ENCODE peak calls at places on chromosome 7, in five cellular contexts. One of them, this sample, is unnamed.

GRCh38 chr7:106281127-106281526 is 3.7 kb downstream of the NAMPT start:
- DNase-seq in SK-N-SH: no peak
- DNase-seq in A549: no peak
- DNase-seq in HCT116: no peak
- DNase-seq in H1: no peak
- DNase-seq in this sample: no peak

GRCh38 chr7:83347836-83348482 is 185.3 kb upstream of the PCLO start:
- DNase-seq in SK-N-SH: peak; percentile 53
- DNase-seq in A549: peak; percentile 1
- DNase-seq in HCT116: no peak
- DNase-seq in H1: no peak
- DNase-seq in this sample: peak; percentile 65

GRCh38 chr7:127847641-127848040 is 183.6 kb downstream of the LRRC4 start:
- DNase-seq in SK-N-SH: no peak
- DNase-seq in A549: no peak
- DNase-seq in HCT116: no peak
- DNase-seq in H1: no peak
- DNase-seq in this sample: no peak

GRCh38 chr7:66452165-66452564 is 176.5 kb upstream of the KCTD7 start:
- DNase-seq in SK-N-SH: no peak
- DNase-seq in A549: no peak
- DNase-seq in HCT116: no peak
- DNase-seq in H1: no peak
- DNase-seq in this sample: peak; percentile 30

GRCh38 chr7:140616328-140616727 is 24.3 kb downstream of the DENND2A start:
- DNase-seq in SK-N-SH: no peak
- DNase-seq in A549: no peak
- DNase-seq in HCT116: no peak
- DNase-seq in H1: no peak
- DNase-seq in this sample: no peak

GRCh38 chr7:27918503-27918902 is 178.5 kb downstream of the TAX1BP1 start:
- DNase-seq in SK-N-SH: no peak
- DNase-seq in A549: no peak
- DNase-seq in HCT116: no peak
- DNase-seq in H1: no peak
- DNase-seq in this sample: no peak

GRCh38 chr7:44706788-44707557 is 41.7 kb upstream of the ZMIZ2 start:
- DNase-seq in SK-N-SH: no peak
- DNase-seq in A549: no peak
- DNase-seq in HCT116: no peak
- DNase-seq in H1: no peak
- DNase-seq in this sample: no peak

GRCh38 chr7:152006336-152006735 is 19.1 kb upstream of the GALNT11 start:
- DNase-seq in SK-N-SH: no peak
- DNase-seq in A549: no peak
- DNase-seq in HCT116: no peak
- DNase-seq in H1: no peak
- DNase-seq in this sample: no peak

GRCh38 chr7:41367967-41368882 is 334.7 kb downstream of the INHBA start:
- DNase-seq in SK-N-SH: no peak
- DNase-seq in A549: no peak
- DNase-seq in HCT116: no peak
- DNase-seq in H1: no peak
- DNase-seq in this sample: peak; percentile 30

GRCh38 chr7:130258494-130259078 is 8.1 kb upstream of the CPA2 start:
- DNase-seq in SK-N-SH: no peak
- DNase-seq in A549: no peak
- DNase-seq in HCT116: no peak
- DNase-seq in H1: no peak
- DNase-seq in this sample: no peak

GRCh38 chr7:151185762-151186639 is 1.0 kb downstream of the ASB10 start:
- DNase-seq in SK-N-SH: no peak
- DNase-seq in A549: no peak
- DNase-seq in HCT116: no peak
- DNase-seq in H1: no peak
- DNase-seq in this sample: no peak

GRCh38 chr7:44103941-44104879 is at the start of gene AEBP1:
- DNase-seq in SK-N-SH: peak; percentile 96
- DNase-seq in A549: no peak
- DNase-seq in HCT116: no peak
- DNase-seq in H1: no peak
- DNase-seq in this sample: no peak

GRCh38 chr7:70434376-70434775 is 697.6 kb upstream of the GALNT17 start:
- DNase-seq in SK-N-SH: no peak
- DNase-seq in A549: no peak
- DNase-seq in HCT116: no peak
- DNase-seq in H1: no peak
- DNase-seq in this sample: no peak

GRCh38 chr7:44264221-44264956 is 61.0 kb downstream of the CAMK2B start:
- DNase-seq in SK-N-SH: peak; percentile 89
- DNase-seq in A549: no peak
- DNase-seq in HCT116: no peak
- DNase-seq in H1: no peak
- DNase-seq in this sample: no peak

GRCh38 chr7:66204822-66205735 is at the start of gene TPST1:
- DNase-seq in SK-N-SH: peak; percentile 100
- DNase-seq in A549: peak; percentile 96
- DNase-seq in HCT116: peak; percentile 78
- DNase-seq in H1: peak; percentile 88
- DNase-seq in this sample: peak; percentile 84

GRCh38 chr7:55469271-55469681 is 103.0 kb downstream of the VOPP1 start:
- DNase-seq in SK-N-SH: peak; percentile 0
- DNase-seq in A549: no peak
- DNase-seq in HCT116: no peak
- DNase-seq in H1: no peak
- DNase-seq in this sample: no peak

DNA sequence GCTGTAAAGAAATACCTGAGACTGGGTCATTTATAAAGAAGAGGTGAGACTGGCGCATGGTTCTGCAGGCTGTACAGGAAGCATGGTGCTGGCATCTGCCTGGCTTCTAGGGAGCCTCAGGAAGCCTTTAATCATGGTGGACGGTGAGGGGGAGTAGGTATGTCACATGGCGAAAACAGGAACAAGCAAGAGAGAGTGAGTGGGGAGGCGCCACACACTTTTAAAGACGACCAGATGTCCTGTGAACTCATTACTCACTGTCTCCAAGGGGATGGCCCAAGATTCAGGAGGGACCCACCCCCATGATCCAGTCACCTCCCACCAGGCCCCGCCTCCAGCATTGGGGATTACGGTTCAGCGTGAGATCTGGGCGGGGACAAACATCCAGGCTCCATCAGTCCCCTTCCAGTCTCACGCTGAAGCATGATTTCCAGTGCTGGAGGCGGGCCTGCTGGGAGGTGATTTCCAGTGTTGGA is 3.2 kb downstream of the ZNF316 start:
- DNase-seq in SK-N-SH: no peak
- DNase-seq in A549: no peak
- DNase-seq in HCT116: no peak
- DNase-seq in H1: peak; percentile 51
- DNase-seq in this sample: peak; percentile 31
- TF ChIP-seq RAD21 in SK-N-SH: no peak
- TF ChIP-seq RAD21 in A549: no peak
- TF ChIP-seq RAD21 in HCT116: no peak
- TF ChIP-seq RAD21 in H1: no peak
- TF ChIP-seq RAD21 in this sample: no peak

GRCh38 chr7:13179775-13180448 is 492.5 kb downstream of the ARL4A start:
- DNase-seq in SK-N-SH: no peak
- DNase-seq in A549: no peak
- DNase-seq in HCT116: no peak
- DNase-seq in H1: no peak
- DNase-seq in this sample: no peak

GRCh38 chr7:13181221-13181620 is 493.8 kb downstream of the ARL4A start:
- DNase-seq in SK-N-SH: no peak
- DNase-seq in A549: no peak
- DNase-seq in HCT116: no peak
- DNase-seq in H1: no peak
- DNase-seq in this sample: peak; percentile 16

GRCh38 chr7:13179011-13179574 is 491.7 kb downstream of the ARL4A start:
- DNase-seq in SK-N-SH: peak; percentile 4
- DNase-seq in A549: no peak
- DNase-seq in HCT116: no peak
- DNase-seq in H1: no peak
- DNase-seq in this sample: peak; percentile 6
- TF ChIP-seq RAD21 in SK-N-SH: peak; percentile 36
- TF ChIP-seq RAD21 in A549: peak; percentile 51
- TF ChIP-seq RAD21 in HCT116: peak; percentile 67
- TF ChIP-seq RAD21 in H1: peak; percentile 49
- TF ChIP-seq RAD21 in this sample: no peak

GRCh38 chr7:148380581-148381419 is 209.8 kb upstream of the C7orf33 start:
- DNase-seq in SK-N-SH: no peak
- DNase-seq in A549: no peak
- DNase-seq in HCT116: no peak
- DNase-seq in H1: no peak
- DNase-seq in this sample: no peak
- TF ChIP-seq RAD21 in SK-N-SH: no peak
- TF ChIP-seq RAD21 in A549: no peak
- TF ChIP-seq RAD21 in HCT116: no peak
- TF ChIP-seq RAD21 in H1: no peak
- TF ChIP-seq RAD21 in this sample: no peak

DNA sequence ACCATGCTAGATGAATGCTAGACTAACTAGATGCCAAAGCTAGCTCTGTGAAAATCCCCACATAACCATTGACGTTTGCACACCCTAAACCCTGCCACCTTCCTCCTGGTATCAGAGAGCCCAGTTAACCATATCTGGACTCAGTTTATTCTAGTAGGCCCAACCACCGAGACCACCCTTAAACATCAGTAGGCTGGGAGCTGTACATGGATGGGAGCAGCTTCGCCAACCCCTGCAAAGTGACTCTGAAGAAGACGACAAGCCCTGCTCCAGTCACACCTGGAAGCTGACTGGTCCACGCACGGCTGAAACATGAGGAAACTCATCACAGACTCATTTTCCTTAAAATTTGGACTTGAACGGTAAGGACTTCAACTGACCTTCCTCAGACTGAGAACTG is 4.4 kb upstream of the CYREN start:
- DNase-seq in SK-N-SH: no peak
- DNase-seq in A549: no peak
- DNase-seq in HCT116: no peak
- DNase-seq in H1: no peak
- DNase-seq in this sample: no peak
- TF ChIP-seq RAD21 in SK-N-SH: no peak
- TF ChIP-seq RAD21 in A549: no peak
- TF ChIP-seq RAD21 in HCT116: no peak
- TF ChIP-seq RAD21 in H1: no peak
- TF ChIP-seq RAD21 in this sample: no peak

GRCh38 chr7:99081209-99081608 is 62.7 kb downstream of the SMURF1 start:
- DNase-seq in SK-N-SH: no peak
- DNase-seq in A549: no peak
- DNase-seq in HCT116: no peak
- DNase-seq in H1: no peak
- DNase-seq in this sample: no peak

GRCh38 chr7:99086532-99086931 is 57.4 kb downstream of the SMURF1 start:
- DNase-seq in SK-N-SH: no peak
- DNase-seq in A549: no peak
- DNase-seq in HCT116: no peak
- DNase-seq in H1: no peak
- DNase-seq in this sample: no peak

GRCh38 chr7:99080679-99081078 is 63.2 kb downstream of the SMURF1 start:
- DNase-seq in SK-N-SH: no peak
- DNase-seq in A549: no peak
- DNase-seq in HCT116: no peak
- DNase-seq in H1: no peak
- DNase-seq in this sample: no peak

GRCh38 chr7:99083733-99084132 is 60.2 kb downstream of the SMURF1 start:
- DNase-seq in SK-N-SH: no peak
- DNase-seq in A549: no peak
- DNase-seq in HCT116: no peak
- DNase-seq in H1: no peak
- DNase-seq in this sample: no peak

GRCh38 chr7:99083068-99083651 is 60.7 kb downstream of the SMURF1 start:
- DNase-seq in SK-N-SH: no peak
- DNase-seq in A549: no peak
- DNase-seq in HCT116: no peak
- DNase-seq in H1: no peak
- DNase-seq in this sample: peak; percentile 26
- TF ChIP-seq RAD21 in SK-N-SH: no peak
- TF ChIP-seq RAD21 in A549: no peak
- TF ChIP-seq RAD21 in HCT116: no peak
- TF ChIP-seq RAD21 in H1: no peak
- TF ChIP-seq RAD21 in this sample: no peak

DNA sequence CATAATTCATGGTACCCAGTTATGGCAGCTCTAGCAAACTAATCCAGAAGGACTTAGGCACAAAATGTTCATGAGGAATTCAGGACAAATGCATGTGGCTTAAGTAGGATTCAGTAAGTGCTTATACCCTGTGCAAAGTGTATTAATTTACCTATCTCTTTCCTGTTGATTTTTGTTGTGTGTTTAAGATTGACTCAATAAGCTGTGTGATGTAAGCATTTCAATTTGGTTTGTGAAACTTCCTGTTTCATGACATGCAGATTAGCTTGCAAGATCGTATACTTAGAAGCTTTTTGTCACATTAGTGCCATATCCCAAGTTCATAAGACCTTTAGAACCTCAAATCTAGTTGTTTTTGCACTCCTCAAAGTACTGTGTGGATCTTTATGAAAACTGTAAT is 416.7 kb downstream of the ARL4A start:
- DNase-seq in SK-N-SH: no peak
- DNase-seq in A549: no peak
- DNase-seq in HCT116: no peak
- DNase-seq in H1: no peak
- DNase-seq in this sample: no peak
- TF ChIP-seq RAD21 in SK-N-SH: no peak
- TF ChIP-seq RAD21 in A549: no peak
- TF ChIP-seq RAD21 in HCT116: no peak
- TF ChIP-seq RAD21 in H1: no peak
- TF ChIP-seq RAD21 in this sample: no peak

DNA sequence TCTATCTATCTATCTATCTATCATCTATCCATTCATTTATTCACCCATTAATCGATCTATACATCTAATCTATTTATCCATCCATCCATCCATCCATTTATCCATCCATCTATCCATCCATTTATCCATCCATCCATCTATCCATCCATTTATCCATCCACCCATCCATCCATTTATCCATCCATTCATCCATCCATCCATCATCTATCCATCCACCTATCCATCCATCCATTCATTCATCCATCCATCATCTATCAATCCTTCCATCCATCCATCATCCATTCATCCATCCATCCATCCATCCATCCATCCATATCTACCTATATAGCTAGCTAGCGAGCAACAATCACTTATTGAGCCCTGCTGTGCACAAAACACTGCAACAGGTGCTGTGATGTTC is 953.1 kb upstream of the ZNF722 start:
- DNase-seq in SK-N-SH: no peak
- DNase-seq in A549: no peak
- DNase-seq in HCT116: no peak
- DNase-seq in H1: no peak
- DNase-seq in this sample: no peak
- TF ChIP-seq RAD21 in SK-N-SH: no peak
- TF ChIP-seq RAD21 in A549: no peak
- TF ChIP-seq RAD21 in HCT116: no peak
- TF ChIP-seq RAD21 in H1: no peak
- TF ChIP-seq RAD21 in this sample: no peak